ENCODE peak calls at places on chromosomes 4 and X, in eight cellular contexts. S is CD8-positive, alpha-beta T cell; M is SK-N-SH; Q is PC-3; A is GM23338; C is stomach; B is right lobe of liver; H is fibroblast of lung. Y is an unnamed sample.

GRCh38 chr4:2662598-2662997 is 93.5 kb downstream of the TNIP2 start:
- DNase-seq in Q (peak), B (no peak), A (no peak), M (no peak), S (no peak), H (peak), C (no peak), Y (no peak)

GRCh38 chr4:179766938-179767337 is 2324.7 kb upstream of the AGA start:
- DNase-seq in S (no peak), Q (no peak), M (no peak), A (no peak), B (no peak), C (no peak), H (no peak), Y (no peak)

GRCh38 chr4:89541998-89542397 is 234.4 kb upstream of the GPRIN3 start:
- DNase-seq in B (no peak), Q (no peak), C (no peak), M (no peak), H (no peak), S (no peak), A (no peak), Y (no peak)

GRCh38 chr4:143396695-143397094 is 60.0 kb downstream of the GAB1 start:
- DNase-seq in S (no peak), M (no peak), H (no peak), A (peak), B (no peak), C (no peak), Q (peak), Y (no peak)

GRCh38 chrX:10171291-10171690 is 14.5 kb downstream of the CLCN4 start:
- DNase-seq in H (no peak), A (no peak), Q (no peak), C (no peak), B (no peak), M (no peak), S (no peak), Y (no peak)

GRCh38 chr4:173801876-173802713 is 272.1 kb upstream of the HAND2 start:
- DNase-seq in H (peak), B (no peak), C (no peak), Q (no peak), S (no peak), A (no peak), M (no peak), Y (no peak)

GRCh38 chr4:183348706-183349659 is 26.8 kb upstream of the CLDN24 start:
- DNase-seq in C (no peak), H (peak), Q (peak), A (no peak), M (no peak), S (no peak), B (no peak), Y (no peak)

GRCh38 chrX:134990475-134991473 is at the start of gene SMIM10:
- DNase-seq in C (peak), H (peak), M (peak), S (no peak), A (peak), B (peak), Q (no peak), Y (peak)

GRCh38 chr4:136355970-136356369 is 1176.3 kb downstream of the PCDH18 start:
- DNase-seq in M (no peak), Q (no peak), S (no peak), A (peak), H (no peak), C (no peak), B (no peak), Y (peak)

GRCh38 chrX:68428431-68428830 is 4.9 kb downstream of the OPHN1 start:
- DNase-seq in S (no peak), A (no peak), C (no peak), B (no peak), M (no peak), H (peak), Q (peak), Y (no peak)

GRCh38 chrX:116342903-116343302 is 93.5 kb upstream of the SLC6A14 start:
- DNase-seq in H (no peak), M (no peak), S (no peak), C (no peak), A (no peak), B (no peak), Q (no peak), Y (no peak)

GRCh38 chrX:68532828-68533227 is 34.0 kb downstream of the YIPF6 start:
- DNase-seq in Q (no peak), H (no peak), A (no peak), M (no peak), S (no peak), C (no peak), B (no peak), Y (no peak)

GRCh38 chrX:50100188-50100587 is 100.6 kb downstream of the AKAP4 start:
- DNase-seq in M (peak), B (no peak), C (no peak), A (peak), S (no peak), H (no peak), Q (peak), Y (peak)

GRCh38 chr4:105951198-105951597 is 55.9 kb downstream of the NPNT start:
- DNase-seq in B (no peak), A (peak), M (no peak), H (peak), Q (no peak), S (no peak), C (no peak), Y (no peak)

GRCh38 chr4:186240848-186241491 is 13.7 kb downstream of the KLKB1 start:
- DNase-seq in B (no peak), S (no peak), A (peak), C (no peak), H (no peak), M (no peak), Q (no peak), Y (no peak)

GRCh38 chr4:186244835-186245234 is 17.5 kb downstream of the KLKB1 start:
- DNase-seq in H (no peak), A (no peak), S (no peak), Q (no peak), C (no peak), M (no peak), B (no peak), Y (no peak)

GRCh38 chr4:186243331-186243730 is 16.0 kb downstream of the KLKB1 start:
- DNase-seq in S (no peak), M (no peak), A (peak), Q (no peak), C (no peak), H (no peak), B (no peak), Y (no peak)

GRCh38 chr4:186240452-186240847 is 13.1 kb downstream of the KLKB1 start:
- DNase-seq in S (no peak), C (no peak), M (no peak), Q (no peak), H (no peak), A (no peak), B (no peak), Y (no peak)

GRCh38 chr4:186241616-186242015 is 14.3 kb downstream of the KLKB1 start:
- DNase-seq in B (no peak), A (no peak), Q (no peak), H (no peak), M (no peak), C (no peak), S (no peak), Y (no peak)
- H3K4me3 ChIP-seq in B (no peak), A (peak), Q (no peak), H (no peak), M (no peak), C (no peak), S (no peak), Y (no peak)

GRCh38 chrX:40090050-40090804 is 7.5 kb downstream of the BCOR start:
- DNase-seq in C (peak), A (no peak), H (no peak), S (no peak), M (peak), B (peak), Q (no peak), Y (peak)
- H3K27ac ChIP-seq in C (peak), A (peak), H (no peak), S (no peak), M (no peak), B (no peak), Q (peak), Y (no peak)

DNA sequence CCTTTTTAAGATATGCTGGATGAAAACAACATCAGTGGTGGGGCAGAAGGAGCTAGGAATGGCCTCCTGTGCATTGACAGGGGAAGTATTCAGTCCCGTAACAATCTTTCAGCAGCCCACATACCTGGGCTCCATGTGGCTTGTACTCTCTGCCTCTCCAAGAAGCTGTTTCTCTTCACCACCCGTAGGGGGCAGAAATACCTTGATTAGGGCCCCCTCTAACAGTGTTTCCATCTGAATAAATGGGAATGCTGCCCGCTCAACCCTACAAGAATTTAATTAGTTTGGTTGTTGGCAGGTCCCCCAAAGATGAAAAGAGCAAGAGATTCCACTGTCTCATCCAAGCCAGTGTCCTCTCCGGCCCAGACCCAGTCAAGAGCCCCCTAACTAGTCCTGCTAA is 155.2 kb downstream of the SMIM20 start:
- DNase-seq in H (peak), Q (peak), M (peak), C (no peak), A (peak), B (no peak), S (no peak), Y (peak)
- TF ChIP-seq CTCF in H (peak), Q (peak), M (peak), C (no peak), A (peak), B (no peak), S (no peak), Y (peak)

DNA sequence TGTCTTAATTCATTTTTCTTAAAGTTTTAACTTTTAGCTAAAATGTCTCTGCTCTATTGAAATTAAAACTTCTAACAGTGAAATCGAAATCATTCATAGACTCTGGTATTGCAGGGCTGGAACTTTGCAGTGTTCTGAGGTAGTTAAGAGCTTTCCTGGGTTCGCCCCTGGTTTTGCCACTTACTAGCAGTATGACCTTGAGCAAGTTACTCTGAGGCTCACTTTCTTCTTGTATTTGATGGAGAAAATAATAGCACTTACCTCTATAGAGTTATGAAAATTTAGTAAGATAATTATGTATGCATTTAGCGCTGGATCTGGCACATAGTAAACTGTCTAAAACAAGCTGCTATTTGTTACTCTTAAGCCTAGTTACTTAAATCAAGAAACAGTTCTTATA is 1.7 kb downstream of the SLAIN2 start:
- DNase-seq in C (no peak), A (no peak), S (no peak), H (no peak), B (no peak), Q (no peak), M (no peak), Y (no peak)
- H3K4me3 ChIP-seq in C (peak), A (peak), S (peak), H (peak), B (peak), Q (peak), M (peak), Y (peak)

DNA sequence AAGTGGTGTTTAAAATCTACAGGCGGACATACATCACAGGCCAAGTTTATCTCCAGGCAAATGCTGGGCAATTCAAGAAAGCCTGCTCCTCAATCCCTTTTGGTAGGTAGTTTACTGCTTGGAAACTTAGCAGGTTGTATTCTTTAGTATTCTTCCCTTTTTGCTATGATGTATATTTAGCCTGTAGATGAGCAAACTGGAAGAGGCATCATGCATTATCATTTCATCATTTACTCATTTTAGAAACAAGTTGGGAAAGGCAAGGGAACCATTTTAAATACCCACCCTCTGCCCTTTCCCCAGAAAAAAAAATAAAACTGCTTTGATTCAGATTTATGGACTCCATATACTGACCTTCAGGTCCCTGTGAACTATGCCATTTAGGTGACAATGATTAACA is 213.2 kb downstream of the CAMK2D start:
- DNase-seq in H (no peak), B (no peak), C (no peak), M (no peak), Q (no peak), S (no peak), A (no peak), Y (no peak)
- H3K27ac ChIP-seq in H (no peak), B (peak), C (peak), M (no peak), Q (no peak), S (no peak), A (no peak), Y (peak)

GRCh38 chr4:103207673-103208072 is 9.5 kb upstream of the CENPE start:
- DNase-seq in H (no peak), A (peak), M (no peak), C (no peak), Q (peak), B (peak), S (no peak), Y (peak)
- TF ChIP-seq CTCF in H (no peak), A (peak), M (peak), C (no peak), Q (peak), B (peak), S (no peak), Y (peak)

GRCh38 chrX:1646009-1646408 is 31.1 kb downstream of the ASMT start:
- DNase-seq in A (no peak), C (no peak), H (no peak), B (no peak), Q (no peak), S (no peak), M (no peak), Y (no peak)

GRCh38 chrX:1649623-1650022 is 34.8 kb downstream of the ASMT start:
- DNase-seq in Q (no peak), H (no peak), B (no peak), A (peak), C (no peak), M (no peak), S (no peak), Y (peak)
- H3K4me3 ChIP-seq in Q (no peak), H (peak), B (no peak), A (no peak), C (no peak), M (no peak), S (no peak), Y (peak)

GRCh38 chr4:53575552-53575951 is 15.7 kb downstream of the LNX1 start:
- DNase-seq in B (no peak), S (no peak), H (no peak), C (no peak), M (no peak), A (no peak), Q (no peak), Y (no peak)
- H3K27ac ChIP-seq in B (no peak), S (no peak), H (no peak), C (no peak), M (no peak), A (no peak), Q (no peak), Y (no peak)

GRCh38 chrX:104250470-104250869 is 4.3 kb downstream of the ESX1 start:
- DNase-seq in S (no peak), C (no peak), H (no peak), M (no peak), Q (no peak), A (no peak), B (no peak), Y (no peak)

GRCh38 chrX:104254442-104255115 is at the start of gene ESX1:
- DNase-seq in C (no peak), M (no peak), Q (no peak), B (no peak), A (peak), S (no peak), H (no peak), Y (peak)

GRCh38 chrX:104255465-104255864 is 732 bp upstream of the ESX1 start:
- DNase-seq in S (no peak), A (no peak), C (no peak), H (no peak), M (no peak), B (no peak), Q (no peak), Y (no peak)

DNA sequence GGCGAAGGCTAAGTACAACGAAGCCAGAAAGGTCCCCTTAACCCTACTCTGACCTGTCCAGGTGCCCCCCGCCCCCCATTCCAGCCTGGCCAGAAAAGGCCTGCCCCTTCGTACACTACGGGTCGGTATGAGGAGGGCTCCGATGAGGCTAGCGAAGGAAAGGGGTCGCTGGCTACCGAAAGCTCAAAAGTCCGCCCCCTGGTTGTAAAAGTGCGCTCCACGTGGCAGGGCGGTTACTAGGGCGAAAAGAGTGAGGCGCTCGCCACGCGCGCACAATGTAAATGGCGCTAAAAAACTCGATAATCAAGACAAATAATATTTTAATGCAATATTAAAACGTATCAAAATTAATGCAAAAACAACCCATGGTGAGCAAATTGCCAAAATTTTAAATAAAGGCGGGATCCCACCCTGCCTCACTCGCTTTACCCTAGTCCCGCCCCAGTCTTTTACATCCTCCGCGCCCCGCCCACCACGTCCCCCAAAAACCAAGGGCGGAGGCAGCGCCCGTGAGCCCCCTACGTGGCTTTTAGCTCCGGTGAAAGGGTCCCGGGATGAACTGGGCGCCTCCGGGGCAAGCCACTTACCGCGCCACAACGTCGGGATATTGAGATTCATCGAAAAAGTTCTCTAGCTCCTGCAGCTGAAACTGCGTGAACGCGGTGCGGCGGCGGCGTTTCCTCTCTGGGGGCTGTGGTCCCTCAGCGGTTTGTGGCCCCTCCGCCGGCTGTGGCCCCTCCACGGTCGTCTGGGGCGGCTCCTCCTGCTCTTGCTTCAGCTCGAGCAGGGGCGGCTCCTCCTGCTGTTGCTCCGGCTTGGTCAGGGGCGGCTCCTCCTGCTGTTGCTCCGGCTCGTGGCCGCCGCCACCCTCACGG is 929 bp downstream of the ESX1 start:
- DNase-seq in Q (no peak), A (peak), C (no peak), B (no peak), H (no peak), M (peak), S (no peak), Y (peak)
- TF ChIP-seq CTCF in Q (no peak), A (peak), C (no peak), B (no peak), H (peak), M (no peak), S (no peak), Y (peak)

GRCh38 chr4:35734381-35735098 is 509.8 kb downstream of the ARAP2 start:
- DNase-seq in S (no peak), H (no peak), M (no peak), A (no peak), B (no peak), Q (no peak), C (no peak), Y (no peak)
- H3K4me3 ChIP-seq in S (no peak), H (no peak), M (no peak), A (no peak), B (no peak), Q (no peak), C (no peak), Y (no peak)